ENCODE peak calls at places on chromosomes 16 and 17, in eight cellular contexts. G, N, K, O, C, V, U and D are unnamed samples.

GRCh38 chr16:87740909-87741424 is 24.8 kb downstream of the KLHDC4 start:
- DNase-seq in C (peak; percentile 79), O (no peak), G (no peak), V (no peak), U (no peak), N (no peak), K (no peak), D (no peak)

GRCh38 chr17:50918933-50919296 is 52.8 kb upstream of the TOB1 start:
- DNase-seq in V (no peak), N (no peak), O (no peak), K (no peak), U (no peak), G (no peak), C (no peak), D (no peak)

GRCh38 chr16:57300387-57301125 is 16.1 kb upstream of the PLLP start:
- DNase-seq in V (peak; percentile 100), O (peak; percentile 97), U (peak; percentile 97), C (peak; percentile 99), G (peak; percentile 100), K (peak; percentile 98), N (peak; percentile 100), D (peak; percentile 99)

GRCh38 chr17:73187203-73187769 is 5.6 kb upstream of the COG1 start:
- DNase-seq in N (no peak), G (no peak), O (no peak), U (no peak), V (no peak), C (no peak), K (no peak), D (no peak)

GRCh38 chr17:43917348-43918025 is 10.2 kb upstream of the MPP2 start:
- DNase-seq in C (peak; percentile 18), V (peak; percentile 66), U (no peak), K (no peak), O (no peak), G (no peak), N (peak; percentile 92), D (peak; percentile 42)

GRCh38 chr17:79808763-79809529 is 12.1 kb upstream of the CBX8 start:
- DNase-seq in V (peak; percentile 64), N (peak; percentile 90), O (no peak), K (no peak), U (peak; percentile 60), C (no peak), G (no peak), D (peak; percentile 61)

GRCh38 chr17:46192484-46193245 is 564 bp downstream of the KANSL1 start:
- DNase-seq in K (peak; percentile 79), V (peak; percentile 85), C (peak; percentile 57), U (no peak), G (peak; percentile 34), N (peak; percentile 95), O (peak; percentile 92), D (peak; percentile 67)

GRCh38 chr17:80671823-80672105 is 127.1 kb downstream of the RPTOR start:
- DNase-seq in N (no peak), V (no peak), G (no peak), O (no peak), U (no peak), K (no peak), C (no peak), D (peak; percentile 25)

GRCh38 chr16:66717112-66717675 is 20.7 kb upstream of the CMTM4 start:
- DNase-seq in K (peak; percentile 77), N (peak; percentile 85), V (peak; percentile 61), C (peak; percentile 70), U (no peak), O (no peak), G (no peak), D (peak; percentile 64)

GRCh38 chr16:31439519-31439918 is 3.1 kb downstream of the ZNF843 start:
- DNase-seq in K (no peak), O (no peak), U (no peak), N (no peak), C (no peak), G (no peak), V (no peak), D (no peak)

GRCh38 chr16:49460786-49461470 is 87.3 kb downstream of the C16orf78 start:
- DNase-seq in K (no peak), C (no peak), N (peak; percentile 37), V (no peak), O (no peak), U (no peak), G (no peak), D (no peak)

GRCh38 chr16:30458561-30459394 is 13.1 kb upstream of the SEPHS2 start:
- DNase-seq in K (no peak), C (no peak), N (no peak), U (no peak), G (peak; percentile 40), O (peak; percentile 100), V (no peak), D (no peak)

GRCh38 chr17:69801368-69801767 is 273.7 kb upstream of the KCNJ16 start:
- DNase-seq in G (no peak), N (no peak), O (no peak), K (no peak), C (no peak), U (no peak), V (no peak), D (no peak)

GRCh38 chr17:44473367-44473766 is 29.8 kb downstream of the GPATCH8 start:
- DNase-seq in O (no peak), U (no peak), N (no peak), V (no peak), G (no peak), C (no peak), K (no peak), D (no peak)

GRCh38 chr16:50354629-50355456 is 13.9 kb downstream of the BRD7 start:
- DNase-seq in K (no peak), G (no peak), C (no peak), O (no peak), V (no peak), U (no peak), N (no peak), D (peak; percentile 44)

GRCh38 chr16:62036101-62036806 is at the start of gene CDH8:
- DNase-seq in C (peak; percentile 17), V (peak; percentile 89), U (no peak), O (no peak), N (peak; percentile 90), K (no peak), G (no peak), D (no peak)

GRCh38 chr17:46942441-46943217 is 19.7 kb downstream of the GOSR2 start:
- DNase-seq in G (no peak), C (peak; percentile 68), V (peak; percentile 86), N (peak; percentile 96), O (peak; percentile 23), U (peak; percentile 55), K (peak; percentile 88), D (peak; percentile 87)

GRCh38 chr16:28090646-28091377 is 27.3 kb upstream of the GSG1L start:
- DNase-seq in G (no peak), V (peak; percentile 66), O (no peak), N (peak; percentile 93), U (no peak), C (peak; percentile 43), K (no peak), D (peak; percentile 6)

GRCh38 chr17:19579192-19579668 is 45.6 kb downstream of the SLC47A1 start:
- DNase-seq in U (no peak), C (no peak), O (no peak), V (no peak), G (no peak), N (peak; percentile 74), K (no peak), D (no peak)

GRCh38 chr17:66795486-66795885 is 39.4 kb upstream of the CACNG5 start:
- DNase-seq in N (no peak), K (no peak), O (no peak), V (no peak), C (no peak), G (no peak), U (no peak), D (no peak)

GRCh38 chr17:66803474-66803951 is 31.4 kb upstream of the CACNG5 start:
- DNase-seq in U (no peak), K (no peak), G (no peak), C (no peak), N (peak; percentile 79), O (no peak), V (peak; percentile 32), D (no peak)

GRCh38 chr17:66805567-66805966 is 29.4 kb upstream of the CACNG5 start:
- DNase-seq in V (no peak), O (no peak), U (no peak), K (no peak), N (no peak), G (no peak), C (no peak), D (no peak)

DNA sequence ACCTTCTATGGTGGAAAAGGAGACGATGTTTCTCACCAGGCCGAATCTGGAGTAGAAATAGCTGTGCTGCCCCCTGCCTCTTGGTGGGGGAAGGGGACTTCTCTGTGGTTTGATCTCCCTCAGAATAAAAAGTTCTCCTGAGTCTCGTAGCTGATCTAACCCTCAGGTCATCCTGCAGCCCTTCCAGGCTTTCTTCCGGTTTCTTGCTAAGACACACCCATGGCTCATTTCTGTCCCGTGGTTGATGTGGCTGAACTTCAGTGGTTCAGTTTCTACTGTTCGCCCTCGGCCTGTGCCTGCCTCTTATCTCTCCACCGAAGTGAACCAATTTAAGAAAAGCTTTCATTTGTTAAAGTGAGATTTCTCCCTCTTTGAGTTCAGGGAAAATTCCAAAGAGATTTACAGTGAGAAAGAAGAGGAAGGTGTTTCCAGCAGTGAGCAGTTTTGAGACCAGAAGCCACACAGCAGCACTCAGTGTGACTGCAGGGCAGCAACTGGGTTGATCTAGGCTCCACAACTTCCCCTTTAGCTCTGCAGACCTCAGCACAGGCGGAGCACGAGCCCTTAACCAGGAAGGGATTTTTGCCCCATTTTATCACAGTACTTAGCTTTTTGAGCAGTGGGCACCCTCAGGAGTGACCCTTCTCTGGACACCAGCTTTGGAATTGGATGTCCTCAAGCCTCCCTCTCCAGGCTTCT is 34.9 kb upstream of the CACNG5 start:
- DNase-seq in K (no peak), O (no peak), G (no peak), N (no peak), C (no peak), V (no peak), U (no peak), D (no peak)
- TF ChIP-seq CTCF in K (no peak), O (no peak), G (no peak), N (peak; percentile 66), C (no peak), V (peak; percentile 8), U (no peak), D (no peak)

GRCh38 chr17:17180741-17181525 is 25.2 kb downstream of the PLD6 start:
- DNase-seq in K (no peak), O (no peak), V (no peak), C (no peak), U (no peak), G (no peak), N (no peak), D (no peak)
- H3K4me3 ChIP-seq in K (no peak overlapping the region), O (no peak overlapping the region), V (no peak overlapping the region), C (no peak overlapping the region), U (no peak overlapping the region), G (no peak overlapping the region), N (no peak overlapping the region), D (no peak overlapping the region)

DNA sequence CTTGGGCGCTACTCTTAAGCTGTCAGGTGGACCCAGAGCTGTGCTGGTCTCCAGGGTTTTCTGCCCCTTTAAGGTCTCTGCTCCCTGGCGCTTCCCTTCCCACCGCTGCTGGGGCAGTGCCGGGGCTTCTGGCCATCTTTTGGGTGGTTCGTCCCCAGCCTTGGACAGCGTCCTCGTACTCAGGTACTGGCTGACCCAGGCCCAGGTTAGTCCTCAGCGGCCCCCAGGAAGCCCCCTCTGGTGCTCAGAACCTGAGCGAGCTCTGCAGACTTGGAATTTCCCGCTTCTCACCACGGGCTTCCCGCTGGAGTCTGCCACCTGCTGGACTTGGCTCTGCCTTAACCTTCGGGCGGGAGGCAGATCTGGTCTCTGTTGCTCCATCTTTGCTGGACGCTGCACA is 94.1 kb upstream of the ZNF750 start:
- DNase-seq in G (no peak), O (no peak), N (no peak), K (peak; percentile 6), V (no peak), U (no peak), C (no peak), D (no peak)
- TF ChIP-seq CTCF in G (no peak), O (no peak), N (peak; percentile 56), K (no peak), V (no peak), U (peak; percentile 12), C (peak; percentile 13), D (no peak)

GRCh38 chr17:28043296-28043695 is 819 bp downstream of the NLK start:
- DNase-seq in V (no peak), N (no peak), G (no peak), U (no peak), C (no peak), O (no peak), K (no peak), D (no peak)
- H3K4me3 ChIP-seq in V (peak overlapping the region; percentile 89), N (peak overlapping the region; percentile 80), G (no peak overlapping the region), U (no peak overlapping the region), C (no peak overlapping the region), O (no peak overlapping the region), K (no peak overlapping the region), D (peak overlapping the region; percentile 80)